ENCODE peak calls at places on chromosomes 6 and 20, in nine cellular contexts. One of them, this sample, is unnamed.

GRCh38 chr6:159701413-159701999 is 8.5 kb upstream of the SOD2 start:
- DNase-seq in breast epithelium: no peak
- DNase-seq in psoas muscle: peak; percentile 53
- DNase-seq in lung: no peak
- DNase-seq in Peyer's patch: no peak
- DNase-seq in pancreas: no peak
- DNase-seq in ascending aorta: no peak
- DNase-seq in cardiac muscle cell: no peak
- DNase-seq in heart left ventricle: no peak
- DNase-seq in this sample: no peak

GRCh38 chr6:2819891-2820814 is 21.5 kb downstream of the SERPINB1 start:
- DNase-seq in breast epithelium: no peak
- DNase-seq in psoas muscle: no peak
- DNase-seq in lung: no peak
- DNase-seq in Peyer's patch: no peak
- DNase-seq in pancreas: no peak
- DNase-seq in ascending aorta: no peak
- DNase-seq in cardiac muscle cell: no peak
- DNase-seq in heart left ventricle: no peak
- DNase-seq in this sample: no peak

GRCh38 chr6:27814665-27815424 is 97.4 kb downstream of the OR2B2 start:
- DNase-seq in breast epithelium: no peak
- DNase-seq in psoas muscle: no peak
- DNase-seq in lung: peak; percentile 79
- DNase-seq in Peyer's patch: peak; percentile 59
- DNase-seq in pancreas: peak; percentile 64
- DNase-seq in ascending aorta: no peak
- DNase-seq in cardiac muscle cell: peak; percentile 81
- DNase-seq in heart left ventricle: peak; percentile 69
- DNase-seq in this sample: peak; percentile 80

GRCh38 chr6:25927721-25928359 is 2.7 kb downstream of the SLC17A2 start:
- DNase-seq in breast epithelium: no peak
- DNase-seq in psoas muscle: no peak
- DNase-seq in lung: no peak
- DNase-seq in Peyer's patch: no peak
- DNase-seq in pancreas: peak; percentile 19
- DNase-seq in ascending aorta: no peak
- DNase-seq in cardiac muscle cell: no peak
- DNase-seq in heart left ventricle: no peak
- DNase-seq in this sample: no peak

GRCh38 chr6:70281923-70282902 is 20.7 kb downstream of the COL9A1 start:
- DNase-seq in breast epithelium: no peak
- DNase-seq in psoas muscle: no peak
- DNase-seq in lung: no peak
- DNase-seq in Peyer's patch: no peak
- DNase-seq in pancreas: no peak
- DNase-seq in ascending aorta: no peak
- DNase-seq in cardiac muscle cell: peak; percentile 68
- DNase-seq in heart left ventricle: peak; percentile 58
- DNase-seq in this sample: no peak

GRCh38 chr6:16683524-16684194 is 77.6 kb downstream of the ATXN1 start:
- DNase-seq in breast epithelium: peak; percentile 55
- DNase-seq in psoas muscle: peak; percentile 38
- DNase-seq in lung: peak; percentile 48
- DNase-seq in Peyer's patch: no peak
- DNase-seq in pancreas: no peak
- DNase-seq in ascending aorta: no peak
- DNase-seq in cardiac muscle cell: no peak
- DNase-seq in heart left ventricle: peak; percentile 34
- DNase-seq in this sample: peak; percentile 76

GRCh38 chr6:138415125-138415524 is 11.1 kb downstream of the HEBP2 start:
- DNase-seq in breast epithelium: no peak
- DNase-seq in psoas muscle: no peak
- DNase-seq in lung: no peak
- DNase-seq in Peyer's patch: no peak
- DNase-seq in pancreas: no peak
- DNase-seq in ascending aorta: no peak
- DNase-seq in cardiac muscle cell: no peak
- DNase-seq in heart left ventricle: no peak
- DNase-seq in this sample: no peak

GRCh38 chr20:44069203-44069931 is 117.6 kb downstream of the JPH2 start:
- DNase-seq in breast epithelium: no peak
- DNase-seq in psoas muscle: no peak
- DNase-seq in lung: no peak
- DNase-seq in Peyer's patch: peak; percentile 69
- DNase-seq in pancreas: no peak
- DNase-seq in ascending aorta: no peak
- DNase-seq in cardiac muscle cell: no peak
- DNase-seq in heart left ventricle: no peak
- DNase-seq in this sample: no peak

GRCh38 chr6:56144538-56145324 is 102.6 kb downstream of the COL21A1 start:
- DNase-seq in breast epithelium: no peak
- DNase-seq in psoas muscle: no peak
- DNase-seq in lung: no peak
- DNase-seq in Peyer's patch: no peak
- DNase-seq in pancreas: no peak
- DNase-seq in ascending aorta: no peak
- DNase-seq in cardiac muscle cell: no peak
- DNase-seq in heart left ventricle: no peak
- DNase-seq in this sample: no peak

GRCh38 chr20:36917943-36918342 is 33.6 kb downstream of the SAMHD1 start:
- DNase-seq in breast epithelium: no peak
- DNase-seq in psoas muscle: no peak
- DNase-seq in lung: no peak
- DNase-seq in Peyer's patch: no peak
- DNase-seq in pancreas: no peak
- DNase-seq in ascending aorta: no peak
- DNase-seq in cardiac muscle cell: no peak
- DNase-seq in heart left ventricle: no peak
- DNase-seq in this sample: no peak

GRCh38 chr6:35484921-35485392 is 11.9 kb downstream of the TEAD3 start:
- DNase-seq in breast epithelium: no peak
- DNase-seq in psoas muscle: no peak
- DNase-seq in lung: no peak
- DNase-seq in Peyer's patch: no peak
- DNase-seq in pancreas: no peak
- DNase-seq in ascending aorta: no peak
- DNase-seq in cardiac muscle cell: no peak
- DNase-seq in heart left ventricle: no peak
- DNase-seq in this sample: no peak

GRCh38 chr6:138545621-138545980 is 46.3 kb upstream of the NHSL1 start:
- DNase-seq in breast epithelium: no peak
- DNase-seq in psoas muscle: peak; percentile 68
- DNase-seq in lung: peak; percentile 70
- DNase-seq in Peyer's patch: no peak
- DNase-seq in pancreas: peak; percentile 28
- DNase-seq in ascending aorta: no peak
- DNase-seq in cardiac muscle cell: peak; percentile 81
- DNase-seq in heart left ventricle: peak; percentile 92
- DNase-seq in this sample: peak; percentile 29

GRCh38 chr6:20722442-20722841 is 188.2 kb downstream of the CDKAL1 start:
- DNase-seq in breast epithelium: no peak
- DNase-seq in psoas muscle: no peak
- DNase-seq in lung: no peak
- DNase-seq in Peyer's patch: no peak
- DNase-seq in pancreas: no peak
- DNase-seq in ascending aorta: no peak
- DNase-seq in cardiac muscle cell: no peak
- DNase-seq in heart left ventricle: no peak
- DNase-seq in this sample: no peak

GRCh38 chr6:149852180-149852579 is 12.0 kb downstream of the LRP11 start:
- DNase-seq in breast epithelium: no peak
- DNase-seq in psoas muscle: no peak
- DNase-seq in lung: peak; percentile 67
- DNase-seq in Peyer's patch: peak; percentile 25
- DNase-seq in pancreas: no peak
- DNase-seq in ascending aorta: no peak
- DNase-seq in cardiac muscle cell: no peak
- DNase-seq in heart left ventricle: no peak
- DNase-seq in this sample: no peak

DNA sequence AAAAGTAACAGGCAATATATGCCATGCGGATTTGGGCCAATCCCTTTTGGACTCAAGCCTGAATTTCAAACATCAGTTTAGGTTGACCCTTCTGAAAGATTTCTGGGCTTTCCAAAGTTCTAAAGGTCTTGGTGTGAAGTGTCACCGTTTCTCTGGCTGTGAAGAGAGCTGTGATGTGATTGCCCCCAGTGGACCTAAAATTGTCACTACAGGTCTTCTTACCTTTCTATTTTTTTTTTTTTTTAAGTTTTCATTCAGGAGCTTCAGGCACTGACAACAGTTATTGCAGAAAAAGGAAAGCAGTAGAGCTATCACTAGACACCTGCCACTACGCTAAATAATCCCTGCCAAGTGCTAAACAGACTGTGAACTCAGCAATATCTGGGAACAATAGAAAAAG is 75.7 kb upstream of the OPRM1 start:
- DNase-seq in breast epithelium: no peak
- DNase-seq in psoas muscle: no peak
- DNase-seq in lung: no peak
- DNase-seq in Peyer's patch: no peak
- DNase-seq in pancreas: no peak
- DNase-seq in ascending aorta: no peak
- DNase-seq in cardiac muscle cell: no peak
- DNase-seq in heart left ventricle: no peak
- DNase-seq in this sample: no peak
- TF ChIP-seq CTCF in breast epithelium: no peak
- TF ChIP-seq CTCF in psoas muscle: no peak
- TF ChIP-seq CTCF in lung: no peak
- TF ChIP-seq CTCF in Peyer's patch: no peak
- TF ChIP-seq CTCF in pancreas: no peak
- TF ChIP-seq CTCF in ascending aorta: no peak
- TF ChIP-seq CTCF in cardiac muscle cell: no peak
- TF ChIP-seq CTCF in heart left ventricle: no peak
- TF ChIP-seq CTCF in this sample: no peak

GRCh38 chr6:37739618-37740017 is 41.9 kb upstream of the MDGA1 start:
- DNase-seq in breast epithelium: no peak
- DNase-seq in psoas muscle: no peak
- DNase-seq in lung: no peak
- DNase-seq in Peyer's patch: no peak
- DNase-seq in pancreas: no peak
- DNase-seq in ascending aorta: no peak
- DNase-seq in cardiac muscle cell: no peak
- DNase-seq in heart left ventricle: no peak
- DNase-seq in this sample: no peak

GRCh38 chr6:37738216-37738615 is 40.5 kb upstream of the MDGA1 start:
- DNase-seq in breast epithelium: no peak
- DNase-seq in psoas muscle: no peak
- DNase-seq in lung: no peak
- DNase-seq in Peyer's patch: no peak
- DNase-seq in pancreas: no peak
- DNase-seq in ascending aorta: no peak
- DNase-seq in cardiac muscle cell: no peak
- DNase-seq in heart left ventricle: no peak
- DNase-seq in this sample: no peak

GRCh38 chr6:37731888-37732287 is 34.2 kb upstream of the MDGA1 start:
- DNase-seq in breast epithelium: no peak
- DNase-seq in psoas muscle: no peak
- DNase-seq in lung: no peak
- DNase-seq in Peyer's patch: peak; percentile 40
- DNase-seq in pancreas: no peak
- DNase-seq in ascending aorta: no peak
- DNase-seq in cardiac muscle cell: no peak
- DNase-seq in heart left ventricle: no peak
- DNase-seq in this sample: no peak

GRCh38 chr6:37732688-37733087 is 35.0 kb upstream of the MDGA1 start:
- DNase-seq in breast epithelium: no peak
- DNase-seq in psoas muscle: no peak
- DNase-seq in lung: no peak
- DNase-seq in Peyer's patch: no peak
- DNase-seq in pancreas: no peak
- DNase-seq in ascending aorta: no peak
- DNase-seq in cardiac muscle cell: no peak
- DNase-seq in heart left ventricle: no peak
- DNase-seq in this sample: no peak

GRCh38 chr6:37735722-37736121 is 38.0 kb upstream of the MDGA1 start:
- DNase-seq in breast epithelium: no peak
- DNase-seq in psoas muscle: no peak
- DNase-seq in lung: no peak
- DNase-seq in Peyer's patch: no peak
- DNase-seq in pancreas: no peak
- DNase-seq in ascending aorta: no peak
- DNase-seq in cardiac muscle cell: no peak
- DNase-seq in heart left ventricle: no peak
- DNase-seq in this sample: no peak
- H3K27me3 ChIP-seq in breast epithelium: peaks cover 4% of the 10 kb centered on the region
- H3K27me3 ChIP-seq in psoas muscle: no peaks in the 10 kb centered on the region
- H3K27me3 ChIP-seq in lung: no peaks in the 10 kb centered on the region
- H3K27me3 ChIP-seq in Peyer's patch: no peaks in the 10 kb centered on the region
- H3K27me3 ChIP-seq in pancreas: no peaks in the 10 kb centered on the region
- H3K27me3 ChIP-seq in ascending aorta: no peaks in the 10 kb centered on the region
- H3K27me3 ChIP-seq in cardiac muscle cell: no peaks in the 10 kb centered on the region
- H3K27me3 ChIP-seq in heart left ventricle: no peaks in the 10 kb centered on the region
- H3K27me3 ChIP-seq in this sample: no peaks in the 10 kb centered on the region

DNA sequence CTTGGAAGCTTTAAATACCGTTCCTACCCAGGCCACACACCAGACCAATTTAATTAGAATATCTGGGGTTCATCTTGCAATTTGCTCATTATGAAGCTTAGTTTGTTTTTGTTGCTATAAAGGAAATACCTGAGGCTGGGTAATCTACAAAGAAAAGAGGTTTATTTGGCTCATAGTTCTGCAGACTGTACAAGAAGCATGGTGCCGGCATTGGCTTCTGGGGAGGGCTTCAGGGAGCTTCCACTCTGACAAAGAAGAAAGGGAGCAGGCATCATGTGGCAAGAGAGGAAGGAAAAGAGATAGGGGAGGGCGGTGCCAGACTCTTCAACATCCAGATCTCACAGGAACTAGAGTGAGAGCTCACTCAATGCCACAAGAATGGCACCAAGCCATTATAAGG is 73.6 kb downstream of the RNF182 start:
- DNase-seq in breast epithelium: no peak
- DNase-seq in psoas muscle: no peak
- DNase-seq in lung: no peak
- DNase-seq in Peyer's patch: no peak
- DNase-seq in pancreas: no peak
- DNase-seq in ascending aorta: no peak
- DNase-seq in cardiac muscle cell: no peak
- DNase-seq in heart left ventricle: no peak
- DNase-seq in this sample: no peak
- H3K27ac ChIP-seq in breast epithelium: no peak overlapping the region
- H3K27ac ChIP-seq in psoas muscle: no peak overlapping the region
- H3K27ac ChIP-seq in lung: no peak overlapping the region
- H3K27ac ChIP-seq in Peyer's patch: no peak overlapping the region
- H3K27ac ChIP-seq in pancreas: no peak overlapping the region
- H3K27ac ChIP-seq in ascending aorta: no peak overlapping the region
- H3K27ac ChIP-seq in cardiac muscle cell: no peak overlapping the region
- H3K27ac ChIP-seq in heart left ventricle: no peak overlapping the region
- H3K27ac ChIP-seq in this sample: no peak overlapping the region

DNA sequence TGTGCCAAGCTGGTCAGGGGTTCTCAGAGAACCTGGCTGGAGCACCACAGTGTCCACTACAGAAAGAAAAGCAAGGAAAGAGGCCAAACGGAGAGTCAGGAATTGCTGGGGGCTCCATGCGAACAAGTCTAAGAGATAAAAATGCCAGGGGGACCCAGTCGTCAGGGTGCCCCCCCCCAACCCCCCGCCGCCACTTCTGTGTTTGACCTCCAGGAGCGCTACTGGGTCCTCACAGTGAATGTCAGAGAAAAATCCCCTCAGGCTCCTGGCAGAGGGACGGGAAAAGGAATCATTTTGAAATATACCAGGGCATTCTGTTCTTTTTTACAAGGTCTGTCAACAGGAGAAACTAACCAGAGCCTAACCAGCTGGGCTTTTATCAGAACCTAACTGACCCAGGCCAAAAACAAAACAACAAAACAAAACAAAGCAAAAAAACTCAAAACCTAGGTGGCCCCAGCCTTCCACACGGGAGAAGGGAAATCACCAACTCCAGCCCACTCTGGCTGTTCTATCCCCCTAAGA is 17.9 kb upstream of the NELFCD start:
- DNase-seq in breast epithelium: no peak
- DNase-seq in psoas muscle: no peak
- DNase-seq in lung: no peak
- DNase-seq in Peyer's patch: no peak
- DNase-seq in pancreas: no peak
- DNase-seq in ascending aorta: no peak
- DNase-seq in cardiac muscle cell: no peak
- DNase-seq in heart left ventricle: no peak
- DNase-seq in this sample: no peak
- TF ChIP-seq CTCF in breast epithelium: no peak
- TF ChIP-seq CTCF in psoas muscle: no peak
- TF ChIP-seq CTCF in lung: no peak
- TF ChIP-seq CTCF in Peyer's patch: no peak
- TF ChIP-seq CTCF in pancreas: no peak
- TF ChIP-seq CTCF in ascending aorta: no peak
- TF ChIP-seq CTCF in cardiac muscle cell: no peak
- TF ChIP-seq CTCF in heart left ventricle: no peak
- TF ChIP-seq CTCF in this sample: no peak

This sample was measured in adrenal gland.